ENCODE peak calls at places on chromosomes 2 and 18, in five cellular contexts. Q, Z, W, C and L are unnamed samples.

GRCh38 chr2:187054501-187055319 is 205.7 kb upstream of the ZSWIM2 start:
- DNase-seq in W (no peak), Q (no peak), C (no peak), Z (peak), L (no peak)

GRCh38 chr2:207311316-207312005 is 145.7 kb upstream of the KLF7 start:
- DNase-seq in W (peak), Q (peak), Z (peak), C (peak), L (peak)

GRCh38 chr2:241702155-241702404 is 241 bp downstream of the ING5 start:
- DNase-seq in C (no peak), Z (peak), W (no peak), Q (peak), L (no peak)

GRCh38 chr18:79799619-79800352 is 2.0 kb downstream of the KCNG2 start:
- DNase-seq in Z (no peak), W (no peak), C (no peak), Q (no peak), L (no peak)

GRCh38 chr2:105005170-105005569 is 32.7 kb upstream of the MRPS9 start:
- DNase-seq in W (no peak), C (no peak), Z (no peak), Q (no peak), L (peak)

GRCh38 chr18:44887227-44887631 is 206.5 kb downstream of the SETBP1 start:
- DNase-seq in C (no peak), W (no peak), Z (peak), Q (peak), L (peak)

GRCh38 chr2:232781765-232782164 is 5.4 kb upstream of the KCNJ13 start:
- DNase-seq in Q (peak), W (peak), C (peak), Z (peak), L (peak)

GRCh38 chr18:32310119-32310518 is 120.3 kb downstream of the MEP1B start:
- DNase-seq in C (no peak), Z (peak), W (no peak), Q (no peak), L (no peak)

GRCh38 chr18:55780591-55781071 is 192.6 kb upstream of the TCF4 start:
- DNase-seq in Q (no peak), W (no peak), C (peak), Z (peak), L (no peak)

GRCh38 chr2:12287220-12287751 is 429.4 kb upstream of the TRIB2 start:
- DNase-seq in Q (no peak), C (no peak), Z (no peak), W (no peak), L (peak)

GRCh38 chr18:48767090-48767670 is 183.6 kb downstream of the SMAD7 start:
- DNase-seq in C (no peak), Q (no peak), Z (no peak), W (no peak), L (no peak)

GRCh38 chr2:19021100-19021476 is 337.3 kb downstream of the OSR1 start:
- DNase-seq in Q (no peak), W (no peak), C (peak), Z (peak), L (peak)

GRCh38 chr2:131077182-131077846 is 15.9 kb downstream of the FAM168B start:
- DNase-seq in Z (peak), C (no peak), Q (no peak), W (peak), L (no peak)

GRCh38 chr2:14288016-14288415 is 344.5 kb upstream of the LRATD1 start:
- DNase-seq in Q (no peak), C (no peak), W (no peak), Z (no peak), L (peak)

GRCh38 chr18:22459491-22459890 is 41.8 kb upstream of the CTAGE1 start:
- DNase-seq in W (no peak), Q (no peak), Z (no peak), C (no peak), L (no peak)

GRCh38 chr2:44802409-44803099 is 138.9 kb upstream of the SIX3 start:
- DNase-seq in Z (no peak), Q (no peak), C (peak), W (no peak), L (no peak)

GRCh38 chr18:56532176-56532840 is 106.1 kb downstream of the TXNL1 start:
- DNase-seq in C (peak), Q (peak), Z (peak), W (no peak), L (no peak)

DNA sequence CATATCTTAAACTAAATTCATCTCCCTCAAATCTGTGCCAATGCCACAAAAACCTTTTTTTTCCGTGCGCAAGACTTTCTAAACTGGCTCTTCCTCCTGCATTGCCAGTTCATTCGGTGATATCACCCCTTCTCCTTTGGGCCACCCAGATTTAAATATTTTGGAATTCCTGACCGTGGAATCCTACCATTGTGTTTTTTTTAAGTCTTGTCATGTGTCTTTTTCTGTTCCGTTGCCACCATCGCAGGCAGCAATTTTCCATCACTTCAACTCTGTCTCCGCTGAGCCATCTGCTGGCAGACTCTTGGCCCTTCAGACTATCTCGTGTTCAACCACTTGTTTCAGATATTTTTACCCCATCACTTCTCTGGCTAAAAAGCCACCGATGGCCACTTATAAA is 76.9 kb upstream of the ZNF532 start:
- DNase-seq in Q (no peak), C (no peak), Z (no peak), W (no peak), L (no peak)
- TF ChIP-seq CTCF in Q (no peak), C (no peak), Z (no peak), W (no peak), L (no peak)

GRCh38 chr18:76479351-76480238 is 15.4 kb downstream of the ZNF516 start:
- DNase-seq in C (no peak), Q (no peak), W (no peak), Z (no peak), L (no peak)

GRCh38 chr18:76482267-76482666 is 12.8 kb downstream of the ZNF516 start:
- DNase-seq in W (no peak), C (no peak), Z (no peak), Q (no peak), L (no peak)

GRCh38 chr18:76482971-76483691 is 11.9 kb downstream of the ZNF516 start:
- DNase-seq in W (no peak), Z (no peak), C (no peak), Q (no peak), L (no peak)

GRCh38 chr18:76483780-76484179 is 11.3 kb downstream of the ZNF516 start:
- DNase-seq in Q (no peak), W (no peak), C (no peak), Z (no peak), L (no peak)

DNA sequence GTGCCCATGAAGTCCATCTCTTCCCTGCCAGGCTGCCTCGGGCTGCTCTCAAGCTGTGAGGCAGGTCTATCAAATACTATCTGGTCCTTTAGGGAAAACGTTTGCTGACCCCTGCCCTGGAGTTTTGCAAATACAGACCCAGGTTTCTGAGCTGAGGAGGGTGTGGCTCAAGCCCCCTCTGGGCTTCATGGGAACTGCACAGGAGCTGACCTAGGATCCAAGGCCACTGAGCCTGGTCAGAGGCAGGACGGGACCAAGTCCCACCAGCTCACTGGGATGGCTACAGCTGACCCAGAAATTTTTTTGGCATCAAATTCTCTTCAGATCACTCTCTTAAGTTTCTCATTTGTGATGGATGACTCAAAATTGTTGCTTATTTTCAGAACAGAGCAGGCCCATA is 14.1 kb downstream of the ZNF516 start:
- DNase-seq in C (no peak), Q (no peak), Z (no peak), W (no peak), L (no peak)
- TF ChIP-seq CTCF in C (peak), Q (no peak), Z (peak), W (no peak), L (no peak)

GRCh38 chr2:26875808-26876207 is 27.9 kb downstream of the DPYSL5 start:
- DNase-seq in W (no peak), Q (no peak), Z (no peak), C (no peak), L (no peak)
- TF ChIP-seq CTCF in W (no peak), Q (no peak), Z (no peak), C (no peak), L (no peak)

GRCh38 chr2:199259671-199260070 is 198.1 kb downstream of the SATB2 start:
- DNase-seq in Z (peak), Q (no peak), W (no peak), C (no peak), L (no peak)

GRCh38 chr2:199261221-199261620 is 196.5 kb downstream of the SATB2 start:
- DNase-seq in Z (peak), W (peak), Q (no peak), C (peak), L (peak)

GRCh38 chr2:199261936-199262335 is 195.8 kb downstream of the SATB2 start:
- DNase-seq in Q (no peak), C (peak), W (no peak), Z (no peak), L (no peak)

GRCh38 chr2:199258291-199258690 is 199.4 kb downstream of the SATB2 start:
- DNase-seq in W (no peak), Z (peak), C (no peak), Q (no peak), L (peak)
- TF ChIP-seq CTCF in W (no peak), Z (peak), C (peak), Q (no peak), L (no peak)

GRCh38 chr2:95380731-95381130 is 21.8 kb upstream of the FAHD2A start:
- DNase-seq in Q (no peak), W (no peak), C (no peak), Z (no peak), L (no peak)

GRCh38 chr2:95377724-95378123 is 24.8 kb upstream of the FAHD2A start:
- DNase-seq in C (no peak), Q (no peak), Z (no peak), W (peak), L (no peak)

GRCh38 chr2:95381212-95382127 is 21.0 kb upstream of the FAHD2A start:
- DNase-seq in Z (no peak), W (no peak), C (no peak), Q (no peak), L (no peak)

GRCh38 chr2:95380280-95380679 is 22.2 kb upstream of the FAHD2A start:
- DNase-seq in C (no peak), Q (no peak), W (no peak), Z (no peak), L (no peak)

DNA sequence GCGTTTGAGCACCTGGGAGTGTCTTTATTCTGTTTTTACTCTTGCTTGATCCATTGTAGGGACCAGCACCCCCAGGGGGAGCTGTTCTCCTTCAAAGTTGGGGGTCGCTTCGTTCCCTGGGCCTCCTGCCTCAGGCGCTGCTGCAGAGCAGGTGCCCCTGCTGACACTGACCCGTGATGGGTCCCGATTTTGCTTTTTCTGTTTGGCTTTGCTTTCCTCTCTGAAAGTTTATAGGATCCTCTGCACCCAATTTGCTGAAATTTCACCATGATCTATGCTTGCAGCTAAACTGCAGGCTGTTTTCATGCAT is 22.9 kb upstream of the FAHD2A start:
- DNase-seq in Q (no peak), W (no peak), Z (no peak), C (no peak), L (no peak)
- TF ChIP-seq CTCF in Q (no peak), W (no peak), Z (peak), C (peak), L (no peak)

DNA sequence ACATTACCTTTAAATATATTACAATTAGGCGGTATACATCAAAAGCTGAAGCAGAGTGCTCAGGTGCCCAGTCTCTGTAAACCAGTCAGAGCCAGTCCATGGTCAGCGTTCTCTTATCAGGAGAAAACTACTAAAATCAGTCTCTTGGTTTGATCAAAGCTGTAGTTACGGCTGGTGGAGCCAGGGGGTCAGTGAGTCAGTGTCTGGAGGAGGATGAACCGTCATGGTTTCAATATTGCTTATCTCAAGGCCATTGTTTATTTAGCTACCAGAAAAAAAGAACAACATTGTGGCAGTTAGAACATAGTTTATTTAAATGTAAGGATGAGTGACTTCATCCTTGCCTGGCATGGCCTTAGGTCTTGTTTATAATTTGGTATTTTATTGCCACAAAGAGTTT is 71.3 kb upstream of the NYAP2 start:
- DNase-seq in W (peak), Z (no peak), Q (no peak), C (peak), L (peak)
- TF ChIP-seq CTCF in W (no peak), Z (no peak), Q (no peak), C (peak), L (no peak)

GRCh38 chr2:195923889-195924288 is 144.7 kb downstream of the DNAH7 start:
- DNase-seq in Z (no peak), C (no peak), W (no peak), Q (no peak), L (no peak)

GRCh38 chr2:195929531-195929930 is 139.1 kb downstream of the DNAH7 start:
- DNase-seq in C (no peak), Q (no peak), Z (no peak), W (no peak), L (no peak)

GRCh38 chr2:195925120-195925519 is 143.5 kb downstream of the DNAH7 start:
- DNase-seq in Q (no peak), Z (no peak), C (no peak), W (no peak), L (no peak)
- TF ChIP-seq CTCF in Q (no peak), Z (no peak), C (no peak), W (no peak), L (no peak)

DNA sequence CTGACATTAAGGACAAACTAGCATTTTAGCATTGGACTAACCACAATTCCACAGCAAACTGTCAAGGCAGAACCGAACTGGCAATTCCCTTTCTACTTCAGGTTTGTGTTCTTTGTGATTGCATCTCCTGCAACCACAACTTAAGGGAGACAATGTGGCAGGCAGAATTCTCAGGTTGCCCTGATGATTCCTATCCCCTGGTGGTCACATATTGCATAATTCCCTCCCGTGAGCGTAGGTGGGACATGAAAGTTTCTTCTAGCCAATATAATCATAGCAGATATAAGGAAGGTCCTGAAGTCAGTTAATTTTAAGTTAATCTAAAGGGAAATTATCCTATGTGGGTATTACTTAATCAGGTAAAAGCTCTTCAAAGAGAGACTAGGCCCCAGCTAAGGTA is 45.8 kb upstream of the TNP1 start:
- DNase-seq in Q (no peak), C (no peak), W (no peak), Z (no peak), L (no peak)
- TF ChIP-seq CTCF in Q (no peak), C (peak), W (no peak), Z (no peak), L (no peak)

GRCh38 chr2:31233741-31234689 is at the start of gene EHD3:
- DNase-seq in Q (peak), C (peak), W (peak), Z (peak), L (peak)
- TF ChIP-seq CTCF in Q (peak), C (peak), W (peak), Z (peak), L (peak)